ENCODE peak calls at places on chromosomes 1 and 21, in ten cellular contexts. One of them, this sample, is unnamed.

GRCh38 chr1:186958520-186958919 is 129.8 kb downstream of the PLA2G4A start:
- DNase-seq in iPS DF 6.9: no peak
- DNase-seq in left ventricle myocardium inferior: no peak
- DNase-seq in naive thymus-derived CD4-positive, alpha-beta T cell: no peak
- DNase-seq in CD8-positive, alpha-beta memory T cell: no peak
- DNase-seq in GM23338: no peak
- DNase-seq in lower lobe of right lung: no peak
- DNase-seq in GM12865: no peak
- DNase-seq in fibroblast of pulmonary artery: peak
- DNase-seq in uterus: no peak
- DNase-seq in this sample: no peak

GRCh38 chr21:44714905-44715304 is 3.5 kb upstream of the TSPEAR start:
- DNase-seq in naive thymus-derived CD4-positive, alpha-beta T cell: no peak
- DNase-seq in GM23338: no peak
- DNase-seq in lower lobe of right lung: no peak
- DNase-seq in CD8-positive, alpha-beta memory T cell: no peak
- DNase-seq in GM12865: no peak
- DNase-seq in fibroblast of pulmonary artery: no peak
- DNase-seq in uterus: no peak
- DNase-seq in iPS DF 6.9: no peak
- DNase-seq in left ventricle myocardium inferior: no peak
- DNase-seq in this sample: no peak

GRCh38 chr1:48943826-48944225 is 167.1 kb upstream of the BEND5 start:
- DNase-seq in lower lobe of right lung: no peak
- DNase-seq in GM12865: no peak
- DNase-seq in naive thymus-derived CD4-positive, alpha-beta T cell: no peak
- DNase-seq in uterus: no peak
- DNase-seq in GM23338: no peak
- DNase-seq in fibroblast of pulmonary artery: no peak
- DNase-seq in iPS DF 6.9: no peak
- DNase-seq in left ventricle myocardium inferior: no peak
- DNase-seq in CD8-positive, alpha-beta memory T cell: no peak
- DNase-seq in this sample: no peak

GRCh38 chr1:167196185-167196584 is 24.5 kb upstream of the POU2F1 start:
- DNase-seq in left ventricle myocardium inferior: no peak
- DNase-seq in iPS DF 6.9: no peak
- DNase-seq in GM23338: no peak
- DNase-seq in GM12865: no peak
- DNase-seq in uterus: no peak
- DNase-seq in naive thymus-derived CD4-positive, alpha-beta T cell: no peak
- DNase-seq in lower lobe of right lung: no peak
- DNase-seq in fibroblast of pulmonary artery: peak
- DNase-seq in CD8-positive, alpha-beta memory T cell: no peak
- DNase-seq in this sample: no peak

GRCh38 chr1:116164056-116164889 is 53.1 kb downstream of the MAB21L3 start:
- DNase-seq in lower lobe of right lung: no peak
- DNase-seq in left ventricle myocardium inferior: peak
- DNase-seq in GM12865: no peak
- DNase-seq in fibroblast of pulmonary artery: no peak
- DNase-seq in uterus: no peak
- DNase-seq in GM23338: no peak
- DNase-seq in CD8-positive, alpha-beta memory T cell: no peak
- DNase-seq in naive thymus-derived CD4-positive, alpha-beta T cell: no peak
- DNase-seq in iPS DF 6.9: no peak
- DNase-seq in this sample: no peak

GRCh38 chr1:66282343-66282852 is 251.6 kb upstream of the SGIP1 start:
- DNase-seq in CD8-positive, alpha-beta memory T cell: peak
- DNase-seq in iPS DF 6.9: no peak
- DNase-seq in uterus: peak
- DNase-seq in left ventricle myocardium inferior: no peak
- DNase-seq in GM23338: no peak
- DNase-seq in GM12865: peak
- DNase-seq in fibroblast of pulmonary artery: peak
- DNase-seq in lower lobe of right lung: no peak
- DNase-seq in naive thymus-derived CD4-positive, alpha-beta T cell: peak
- DNase-seq in this sample: no peak

GRCh38 chr1:234698624-234699023 is 88.6 kb upstream of the IRF2BP2 start:
- DNase-seq in CD8-positive, alpha-beta memory T cell: no peak
- DNase-seq in naive thymus-derived CD4-positive, alpha-beta T cell: no peak
- DNase-seq in GM23338: no peak
- DNase-seq in iPS DF 6.9: no peak
- DNase-seq in uterus: no peak
- DNase-seq in left ventricle myocardium inferior: no peak
- DNase-seq in GM12865: no peak
- DNase-seq in lower lobe of right lung: no peak
- DNase-seq in fibroblast of pulmonary artery: no peak
- DNase-seq in this sample: no peak

GRCh38 chr1:97636941-97637340 is 283.9 kb downstream of the DPYD start:
- DNase-seq in uterus: no peak
- DNase-seq in iPS DF 6.9: no peak
- DNase-seq in GM23338: no peak
- DNase-seq in left ventricle myocardium inferior: no peak
- DNase-seq in CD8-positive, alpha-beta memory T cell: no peak
- DNase-seq in GM12865: no peak
- DNase-seq in lower lobe of right lung: no peak
- DNase-seq in naive thymus-derived CD4-positive, alpha-beta T cell: no peak
- DNase-seq in fibroblast of pulmonary artery: peak
- DNase-seq in this sample: no peak

GRCh38 chr1:228342627-228343210 is 63.9 kb downstream of the TRIM11 start:
- DNase-seq in GM12865: no peak
- DNase-seq in lower lobe of right lung: peak
- DNase-seq in GM23338: no peak
- DNase-seq in iPS DF 6.9: no peak
- DNase-seq in uterus: peak
- DNase-seq in left ventricle myocardium inferior: peak
- DNase-seq in fibroblast of pulmonary artery: no peak
- DNase-seq in naive thymus-derived CD4-positive, alpha-beta T cell: no peak
- DNase-seq in CD8-positive, alpha-beta memory T cell: peak
- DNase-seq in this sample: no peak

GRCh38 chr1:2238361-2239055 is 10.4 kb downstream of the SKI start:
- DNase-seq in GM23338: no peak
- DNase-seq in iPS DF 6.9: no peak
- DNase-seq in lower lobe of right lung: no peak
- DNase-seq in GM12865: no peak
- DNase-seq in CD8-positive, alpha-beta memory T cell: peak
- DNase-seq in left ventricle myocardium inferior: no peak
- DNase-seq in uterus: no peak
- DNase-seq in fibroblast of pulmonary artery: no peak
- DNase-seq in naive thymus-derived CD4-positive, alpha-beta T cell: peak
- DNase-seq in this sample: no peak

GRCh38 chr1:184672013-184672726 is 82.5 kb downstream of the EDEM3 start:
- DNase-seq in left ventricle myocardium inferior: no peak
- DNase-seq in iPS DF 6.9: no peak
- DNase-seq in naive thymus-derived CD4-positive, alpha-beta T cell: no peak
- DNase-seq in fibroblast of pulmonary artery: no peak
- DNase-seq in GM12865: no peak
- DNase-seq in uterus: no peak
- DNase-seq in GM23338: no peak
- DNase-seq in lower lobe of right lung: no peak
- DNase-seq in CD8-positive, alpha-beta memory T cell: no peak
- DNase-seq in this sample: no peak

GRCh38 chr1:14945132-14946010 is 208.2 kb upstream of the TMEM51 start:
- DNase-seq in fibroblast of pulmonary artery: peak
- DNase-seq in left ventricle myocardium inferior: peak
- DNase-seq in iPS DF 6.9: no peak
- DNase-seq in GM23338: peak
- DNase-seq in lower lobe of right lung: no peak
- DNase-seq in naive thymus-derived CD4-positive, alpha-beta T cell: no peak
- DNase-seq in uterus: peak
- DNase-seq in CD8-positive, alpha-beta memory T cell: no peak
- DNase-seq in GM12865: no peak
- DNase-seq in this sample: no peak
- H3K4me3 ChIP-seq in fibroblast of pulmonary artery: peak
- H3K4me3 ChIP-seq in left ventricle myocardium inferior: peak
- H3K4me3 ChIP-seq in iPS DF 6.9: no peak
- H3K4me3 ChIP-seq in GM23338: no peak
- H3K4me3 ChIP-seq in lower lobe of right lung: peak
- H3K4me3 ChIP-seq in naive thymus-derived CD4-positive, alpha-beta T cell: no peak
- H3K4me3 ChIP-seq in uterus: peak
- H3K4me3 ChIP-seq in CD8-positive, alpha-beta memory T cell: no peak
- H3K4me3 ChIP-seq in GM12865: no peak
- H3K4me3 ChIP-seq in this sample: no peak

GRCh38 chr1:12621346-12622320 is 3.6 kb upstream of the DHRS3 start:
- DNase-seq in left ventricle myocardium inferior: no peak
- DNase-seq in fibroblast of pulmonary artery: no peak
- DNase-seq in naive thymus-derived CD4-positive, alpha-beta T cell: no peak
- DNase-seq in lower lobe of right lung: no peak
- DNase-seq in GM23338: no peak
- DNase-seq in uterus: no peak
- DNase-seq in CD8-positive, alpha-beta memory T cell: no peak
- DNase-seq in GM12865: no peak
- DNase-seq in iPS DF 6.9: no peak
- DNase-seq in this sample: no peak

GRCh38 chr1:12619396-12620141 is 1.6 kb upstream of the DHRS3 start:
- DNase-seq in CD8-positive, alpha-beta memory T cell: peak
- DNase-seq in fibroblast of pulmonary artery: peak
- DNase-seq in naive thymus-derived CD4-positive, alpha-beta T cell: peak
- DNase-seq in uterus: peak
- DNase-seq in lower lobe of right lung: peak
- DNase-seq in GM12865: peak
- DNase-seq in iPS DF 6.9: no peak
- DNase-seq in GM23338: peak
- DNase-seq in left ventricle myocardium inferior: peak
- DNase-seq in this sample: peak

GRCh38 chr1:12618661-12619395 is 818 bp upstream of the DHRS3 start:
- DNase-seq in naive thymus-derived CD4-positive, alpha-beta T cell: peak
- DNase-seq in GM23338: peak
- DNase-seq in fibroblast of pulmonary artery: peak
- DNase-seq in left ventricle myocardium inferior: peak
- DNase-seq in CD8-positive, alpha-beta memory T cell: peak
- DNase-seq in lower lobe of right lung: peak
- DNase-seq in GM12865: no peak
- DNase-seq in uterus: peak
- DNase-seq in iPS DF 6.9: no peak
- DNase-seq in this sample: peak

GRCh38 chr1:12620931-12621330 is 2.9 kb upstream of the DHRS3 start:
- DNase-seq in GM23338: no peak
- DNase-seq in CD8-positive, alpha-beta memory T cell: no peak
- DNase-seq in fibroblast of pulmonary artery: no peak
- DNase-seq in uterus: no peak
- DNase-seq in GM12865: no peak
- DNase-seq in left ventricle myocardium inferior: no peak
- DNase-seq in iPS DF 6.9: no peak
- DNase-seq in lower lobe of right lung: no peak
- DNase-seq in naive thymus-derived CD4-positive, alpha-beta T cell: no peak
- DNase-seq in this sample: no peak

GRCh38 chr1:12620142-12620865 is 2.3 kb upstream of the DHRS3 start:
- DNase-seq in CD8-positive, alpha-beta memory T cell: no peak
- DNase-seq in GM23338: no peak
- DNase-seq in GM12865: peak
- DNase-seq in naive thymus-derived CD4-positive, alpha-beta T cell: no peak
- DNase-seq in left ventricle myocardium inferior: no peak
- DNase-seq in lower lobe of right lung: no peak
- DNase-seq in fibroblast of pulmonary artery: no peak
- DNase-seq in iPS DF 6.9: no peak
- DNase-seq in uterus: no peak
- DNase-seq in this sample: no peak
- H3K4me3 ChIP-seq in CD8-positive, alpha-beta memory T cell: no peak
- H3K4me3 ChIP-seq in GM23338: peak
- H3K4me3 ChIP-seq in GM12865: no peak
- H3K4me3 ChIP-seq in naive thymus-derived CD4-positive, alpha-beta T cell: peak
- H3K4me3 ChIP-seq in left ventricle myocardium inferior: peak
- H3K4me3 ChIP-seq in lower lobe of right lung: peak
- H3K4me3 ChIP-seq in fibroblast of pulmonary artery: no peak
- H3K4me3 ChIP-seq in iPS DF 6.9: no peak
- H3K4me3 ChIP-seq in uterus: no peak
- H3K4me3 ChIP-seq in this sample: no peak

GRCh38 chr1:33338495-33339211 is 17.8 kb upstream of the A3GALT2 start:
- DNase-seq in GM12865: no peak
- DNase-seq in lower lobe of right lung: peak
- DNase-seq in GM23338: peak
- DNase-seq in naive thymus-derived CD4-positive, alpha-beta T cell: no peak
- DNase-seq in left ventricle myocardium inferior: peak
- DNase-seq in CD8-positive, alpha-beta memory T cell: no peak
- DNase-seq in uterus: peak
- DNase-seq in iPS DF 6.9: no peak
- DNase-seq in fibroblast of pulmonary artery: peak
- DNase-seq in this sample: peak
- H3K4me3 ChIP-seq in GM12865: no peak
- H3K4me3 ChIP-seq in lower lobe of right lung: peak
- H3K4me3 ChIP-seq in GM23338: peak
- H3K4me3 ChIP-seq in naive thymus-derived CD4-positive, alpha-beta T cell: no peak
- H3K4me3 ChIP-seq in left ventricle myocardium inferior: peak
- H3K4me3 ChIP-seq in CD8-positive, alpha-beta memory T cell: no peak
- H3K4me3 ChIP-seq in uterus: peak
- H3K4me3 ChIP-seq in iPS DF 6.9: no peak
- H3K4me3 ChIP-seq in fibroblast of pulmonary artery: peak
- H3K4me3 ChIP-seq in this sample: no peak

GRCh38 chr1:242468749-242469148 is 55.7 kb downstream of the PLD5 start:
- DNase-seq in GM23338: no peak
- DNase-seq in uterus: no peak
- DNase-seq in naive thymus-derived CD4-positive, alpha-beta T cell: no peak
- DNase-seq in GM12865: no peak
- DNase-seq in lower lobe of right lung: no peak
- DNase-seq in left ventricle myocardium inferior: no peak
- DNase-seq in iPS DF 6.9: no peak
- DNase-seq in CD8-positive, alpha-beta memory T cell: no peak
- DNase-seq in fibroblast of pulmonary artery: no peak
- DNase-seq in this sample: no peak

GRCh38 chr1:242462867-242463266 is 61.6 kb downstream of the PLD5 start:
- DNase-seq in uterus: no peak
- DNase-seq in iPS DF 6.9: no peak
- DNase-seq in left ventricle myocardium inferior: no peak
- DNase-seq in fibroblast of pulmonary artery: no peak
- DNase-seq in GM23338: no peak
- DNase-seq in lower lobe of right lung: no peak
- DNase-seq in CD8-positive, alpha-beta memory T cell: no peak
- DNase-seq in naive thymus-derived CD4-positive, alpha-beta T cell: no peak
- DNase-seq in GM12865: no peak
- DNase-seq in this sample: no peak

GRCh38 chr1:242470774-242471173 is 53.7 kb downstream of the PLD5 start:
- DNase-seq in GM12865: no peak
- DNase-seq in iPS DF 6.9: no peak
- DNase-seq in naive thymus-derived CD4-positive, alpha-beta T cell: no peak
- DNase-seq in uterus: no peak
- DNase-seq in lower lobe of right lung: no peak
- DNase-seq in GM23338: no peak
- DNase-seq in CD8-positive, alpha-beta memory T cell: no peak
- DNase-seq in left ventricle myocardium inferior: no peak
- DNase-seq in fibroblast of pulmonary artery: no peak
- DNase-seq in this sample: no peak

DNA sequence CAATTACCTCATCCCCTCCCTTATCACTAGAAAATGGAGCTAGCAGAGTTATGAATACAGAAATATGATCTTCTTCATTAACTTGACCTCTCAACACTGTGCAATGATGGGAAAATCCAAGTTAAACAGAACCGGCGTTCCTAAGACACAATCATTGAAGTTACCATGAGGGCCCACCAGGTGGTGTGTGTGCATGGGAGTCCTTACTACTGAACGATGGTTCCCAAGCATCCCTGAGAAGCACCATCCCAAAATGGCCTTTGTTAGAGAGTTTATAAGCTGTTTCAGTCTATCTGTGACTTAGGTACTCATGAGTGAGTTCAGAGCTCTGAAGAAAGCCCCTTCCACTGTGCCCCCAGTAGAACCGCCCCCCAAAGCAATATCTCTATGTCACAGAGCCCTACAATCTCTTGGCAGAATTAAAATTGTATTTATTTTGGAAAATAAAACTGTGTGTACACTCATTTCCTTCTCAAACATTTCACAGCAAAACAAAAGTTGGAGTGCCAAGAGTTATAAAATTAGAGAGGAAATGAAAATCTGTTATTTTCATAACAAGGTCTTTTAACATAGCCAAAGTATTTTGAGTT is 56.8 kb downstream of the PLD5 start:
- DNase-seq in GM23338: peak
- DNase-seq in naive thymus-derived CD4-positive, alpha-beta T cell: no peak
- DNase-seq in uterus: peak
- DNase-seq in left ventricle myocardium inferior: peak
- DNase-seq in GM12865: peak
- DNase-seq in lower lobe of right lung: no peak
- DNase-seq in fibroblast of pulmonary artery: peak
- DNase-seq in iPS DF 6.9: no peak
- DNase-seq in CD8-positive, alpha-beta memory T cell: no peak
- DNase-seq in this sample: peak
- H3K4me3 ChIP-seq in GM23338: no peak
- H3K4me3 ChIP-seq in naive thymus-derived CD4-positive, alpha-beta T cell: no peak
- H3K4me3 ChIP-seq in uterus: no peak
- H3K4me3 ChIP-seq in left ventricle myocardium inferior: no peak
- H3K4me3 ChIP-seq in GM12865: no peak
- H3K4me3 ChIP-seq in lower lobe of right lung: no peak
- H3K4me3 ChIP-seq in fibroblast of pulmonary artery: no peak
- H3K4me3 ChIP-seq in iPS DF 6.9: no peak
- H3K4me3 ChIP-seq in CD8-positive, alpha-beta memory T cell: no peak
- H3K4me3 ChIP-seq in this sample: no peak